ENCODE peak calls at places on chromosome 11, in six cellular contexts. One of them, this sample, is unnamed.

GRCh38 chr11:109994896-109995295 is 98.3 kb upstream of the ZC3H12C start:
- DNase-seq in stimulated activated naive CD4-positive, alpha-beta T cell treated with Interleukin-2 at 50 U/mL for 16 hours: no peak
- DNase-seq in CD8-positive, alpha-beta memory T cell: no peak
- DNase-seq in GM19239: no peak
- DNase-seq in amygdala: no peak
- DNase-seq in activated effector memory CD4-positive, alpha-beta T cell treated with anti-CD3 and anti-CD28 coated beads, Interleukin-2, amount 50 U/mL, for 16 hours: no peak
- DNase-seq in this sample: no peak

GRCh38 chr11:100676901-100677300 is 10.2 kb upstream of the ARHGAP42 start:
- DNase-seq in stimulated activated naive CD4-positive, alpha-beta T cell treated with Interleukin-2 at 50 U/mL for 16 hours: no peak
- DNase-seq in CD8-positive, alpha-beta memory T cell: no peak
- DNase-seq in GM19239: no peak
- DNase-seq in amygdala: no peak
- DNase-seq in activated effector memory CD4-positive, alpha-beta T cell treated with anti-CD3 and anti-CD28 coated beads, Interleukin-2, amount 50 U/mL, for 16 hours: no peak
- DNase-seq in this sample: no peak

GRCh38 chr11:97937501-97937900 is 1083.2 kb upstream of the CNTN5 start:
- DNase-seq in stimulated activated naive CD4-positive, alpha-beta T cell treated with Interleukin-2 at 50 U/mL for 16 hours: no peak
- DNase-seq in CD8-positive, alpha-beta memory T cell: no peak
- DNase-seq in GM19239: no peak
- DNase-seq in amygdala: no peak
- DNase-seq in activated effector memory CD4-positive, alpha-beta T cell treated with anti-CD3 and anti-CD28 coated beads, Interleukin-2, amount 50 U/mL, for 16 hours: no peak
- DNase-seq in this sample: no peak

GRCh38 chr11:115739878-115740277 is 235.7 kb upstream of the CADM1 start:
- DNase-seq in stimulated activated naive CD4-positive, alpha-beta T cell treated with Interleukin-2 at 50 U/mL for 16 hours: no peak
- DNase-seq in CD8-positive, alpha-beta memory T cell: no peak
- DNase-seq in GM19239: no peak
- DNase-seq in amygdala: no peak
- DNase-seq in activated effector memory CD4-positive, alpha-beta T cell treated with anti-CD3 and anti-CD28 coated beads, Interleukin-2, amount 50 U/mL, for 16 hours: no peak
- DNase-seq in this sample: no peak

GRCh38 chr11:61152816-61153592 is 8.2 kb downstream of the VPS37C start:
- DNase-seq in stimulated activated naive CD4-positive, alpha-beta T cell treated with Interleukin-2 at 50 U/mL for 16 hours: no peak
- DNase-seq in CD8-positive, alpha-beta memory T cell: no peak
- DNase-seq in GM19239: no peak
- DNase-seq in amygdala: no peak
- DNase-seq in activated effector memory CD4-positive, alpha-beta T cell treated with anti-CD3 and anti-CD28 coated beads, Interleukin-2, amount 50 U/mL, for 16 hours: no peak
- DNase-seq in this sample: no peak

GRCh38 chr11:69703711-69704507 is at the start of gene FGF19:
- DNase-seq in stimulated activated naive CD4-positive, alpha-beta T cell treated with Interleukin-2 at 50 U/mL for 16 hours: no peak
- DNase-seq in CD8-positive, alpha-beta memory T cell: no peak
- DNase-seq in GM19239: no peak
- DNase-seq in amygdala: no peak
- DNase-seq in activated effector memory CD4-positive, alpha-beta T cell treated with anti-CD3 and anti-CD28 coated beads, Interleukin-2, amount 50 U/mL, for 16 hours: no peak
- DNase-seq in this sample: no peak

GRCh38 chr11:48169706-48170105 is 46.9 kb upstream of the OR4B1 start:
- DNase-seq in stimulated activated naive CD4-positive, alpha-beta T cell treated with Interleukin-2 at 50 U/mL for 16 hours: no peak
- DNase-seq in CD8-positive, alpha-beta memory T cell: no peak
- DNase-seq in GM19239: no peak
- DNase-seq in amygdala: no peak
- DNase-seq in activated effector memory CD4-positive, alpha-beta T cell treated with anti-CD3 and anti-CD28 coated beads, Interleukin-2, amount 50 U/mL, for 16 hours: no peak
- DNase-seq in this sample: no peak

GRCh38 chr11:34977039-34977906 is 60.9 kb downstream of the PDHX start:
- DNase-seq in stimulated activated naive CD4-positive, alpha-beta T cell treated with Interleukin-2 at 50 U/mL for 16 hours: no peak
- DNase-seq in CD8-positive, alpha-beta memory T cell: no peak
- DNase-seq in GM19239: no peak
- DNase-seq in amygdala: no peak
- DNase-seq in activated effector memory CD4-positive, alpha-beta T cell treated with anti-CD3 and anti-CD28 coated beads, Interleukin-2, amount 50 U/mL, for 16 hours: no peak
- DNase-seq in this sample: no peak

GRCh38 chr11:126054412-126054811 is 8.3 kb downstream of the CDON start:
- DNase-seq in stimulated activated naive CD4-positive, alpha-beta T cell treated with Interleukin-2 at 50 U/mL for 16 hours: no peak
- DNase-seq in CD8-positive, alpha-beta memory T cell: no peak
- DNase-seq in GM19239: no peak
- DNase-seq in amygdala: no peak
- DNase-seq in activated effector memory CD4-positive, alpha-beta T cell treated with anti-CD3 and anti-CD28 coated beads, Interleukin-2, amount 50 U/mL, for 16 hours: no peak
- DNase-seq in this sample: no peak